ENCODE peak calls at places on chromosomes 5 and 9, in four cellular contexts. S is brain microvascular endothelial cell, R is B cell, J is HCEC 1CT. L is an unnamed sample.

GRCh38 chr5:123438902-123439301 is 15.7 kb upstream of the CEP120 start:
- DNase-seq in S (peak; percentile 13), R (no peak), J (no peak), L (no peak)

GRCh38 chr5:138898742-138899141 is 23.6 kb upstream of the LRRTM2 start:
- DNase-seq in S (no peak), R (no peak), J (no peak), L (no peak)

GRCh38 chr5:4553968-4554367 is 586.2 kb upstream of the ADAMTS16 start:
- DNase-seq in S (no peak), R (no peak), J (no peak), L (no peak)

GRCh38 chr9:76984476-76984875 is 35.0 kb upstream of the FOXB2 start:
- DNase-seq in S (no peak), R (no peak), J (no peak), L (no peak)

GRCh38 chr5:10602031-10602806 is 38.3 kb downstream of the ANKRD33B start:
- DNase-seq in S (no peak), R (no peak), J (no peak), L (no peak)

GRCh38 chr9:98429613-98430012 is 174.2 kb upstream of the TBC1D2 start:
- DNase-seq in S (no peak), R (no peak), J (peak; percentile 74), L (no peak)

GRCh38 chr5:43017438-43017820 is 22.7 kb downstream of the ANXA2R start:
- DNase-seq in S (no peak), R (no peak), J (peak; percentile 45), L (no peak)

GRCh38 chr9:82961504-82962125 is 101.3 kb downstream of the RASEF start:
- DNase-seq in S (peak; percentile 76), R (peak; percentile 41), J (peak; percentile 56), L (peak; percentile 75)

GRCh38 chr9:10534863-10535262 is 77.9 kb downstream of the PTPRD start:
- DNase-seq in S (no peak), R (no peak), J (no peak), L (no peak)

GRCh38 chr5:133552925-133553525 is 59.3 kb downstream of the FSTL4 start:
- DNase-seq in S (peak; percentile 30), R (peak; percentile 58), J (peak; percentile 40), L (no peak)